ENCODE peak calls at places on chromosome 11, in five cellular contexts. O, Q, Z, X and R are unnamed samples.

GRCh38 chr11:59368238-59369022 is 9.7 kb downstream of the OR5AN1 start:
- DNase-seq in X (no peak), Z (no peak), Q (no peak), O (no peak), R (no peak)

GRCh38 chr11:61524446-61524845 is 15.9 kb downstream of the LRRC10B start:
- DNase-seq in Z (no peak), Q (no peak), X (no peak), O (no peak), R (no peak)

GRCh38 chr11:57641426-57641825 is 8.3 kb downstream of the YPEL4 start:
- DNase-seq in Z (peak; percentile 78), Q (no peak), O (peak; percentile 47), X (peak; percentile 62), R (peak; percentile 69)

GRCh38 chr11:128587415-128587814 is at the start of gene ETS1:
- DNase-seq in Z (peak; percentile 7), X (no peak), Q (no peak), O (no peak), R (no peak)

GRCh38 chr11:73384871-73385692 is 8.9 kb downstream of the RELT start:
- DNase-seq in Q (peak; percentile 69), Z (no peak), X (peak; percentile 73), O (no peak), R (no peak)

GRCh38 chr11:88282789-88283188 is 54.7 kb downstream of the CTSC start:
- DNase-seq in O (no peak), Q (no peak), X (no peak), Z (no peak), R (no peak)

GRCh38 chr11:15141381-15141780 is 26.7 kb downstream of the INSC start:
- DNase-seq in Z (no peak), X (no peak), Q (no peak), O (no peak), R (no peak)

GRCh38 chr11:82873919-82874333 is 26.3 kb downstream of the PRCP start:
- DNase-seq in X (no peak), O (no peak), Q (no peak), Z (no peak), R (no peak)

GRCh38 chr11:87840786-87841185 is 334.5 kb downstream of the RAB38 start:
- DNase-seq in Z (no peak), O (no peak), Q (no peak), X (no peak), R (no peak)

GRCh38 chr11:67282155-67282875 is 6.8 kb upstream of the ANKRD13D start:
- DNase-seq in Q (no peak), X (no peak), O (no peak), Z (no peak), R (no peak)

GRCh38 chr11:131511794-131512193 is 141.4 kb downstream of the NTM start:
- DNase-seq in Q (no peak), O (peak; percentile 27), Z (no peak), X (peak; percentile 30), R (no peak)

GRCh38 chr11:1227551-1228182 is 4.8 kb downstream of the MUC5B start:
- DNase-seq in X (peak; percentile 9), Z (no peak), Q (no peak), O (no peak), R (no peak)

GRCh38 chr11:63851354-63851753 is 12.4 kb downstream of the MARK2 start:
- DNase-seq in Z (no peak), X (no peak), O (no peak), Q (no peak), R (no peak)

GRCh38 chr11:91981995-91982394 is 242.6 kb upstream of the FAT3 start:
- DNase-seq in Q (no peak), Z (peak; percentile 4), X (no peak), O (no peak), R (peak; percentile 88)

GRCh38 chr11:87128372-87128771 is 90.6 kb downstream of the TMEM135 start:
- DNase-seq in O (peak; percentile 59), X (no peak), Q (no peak), Z (no peak), R (no peak)

GRCh38 chr11:86099727-86100320 is 30.9 kb upstream of the PICALM start:
- DNase-seq in O (peak; percentile 34), X (no peak), Q (no peak), Z (no peak), R (peak; percentile 71)

DNA sequence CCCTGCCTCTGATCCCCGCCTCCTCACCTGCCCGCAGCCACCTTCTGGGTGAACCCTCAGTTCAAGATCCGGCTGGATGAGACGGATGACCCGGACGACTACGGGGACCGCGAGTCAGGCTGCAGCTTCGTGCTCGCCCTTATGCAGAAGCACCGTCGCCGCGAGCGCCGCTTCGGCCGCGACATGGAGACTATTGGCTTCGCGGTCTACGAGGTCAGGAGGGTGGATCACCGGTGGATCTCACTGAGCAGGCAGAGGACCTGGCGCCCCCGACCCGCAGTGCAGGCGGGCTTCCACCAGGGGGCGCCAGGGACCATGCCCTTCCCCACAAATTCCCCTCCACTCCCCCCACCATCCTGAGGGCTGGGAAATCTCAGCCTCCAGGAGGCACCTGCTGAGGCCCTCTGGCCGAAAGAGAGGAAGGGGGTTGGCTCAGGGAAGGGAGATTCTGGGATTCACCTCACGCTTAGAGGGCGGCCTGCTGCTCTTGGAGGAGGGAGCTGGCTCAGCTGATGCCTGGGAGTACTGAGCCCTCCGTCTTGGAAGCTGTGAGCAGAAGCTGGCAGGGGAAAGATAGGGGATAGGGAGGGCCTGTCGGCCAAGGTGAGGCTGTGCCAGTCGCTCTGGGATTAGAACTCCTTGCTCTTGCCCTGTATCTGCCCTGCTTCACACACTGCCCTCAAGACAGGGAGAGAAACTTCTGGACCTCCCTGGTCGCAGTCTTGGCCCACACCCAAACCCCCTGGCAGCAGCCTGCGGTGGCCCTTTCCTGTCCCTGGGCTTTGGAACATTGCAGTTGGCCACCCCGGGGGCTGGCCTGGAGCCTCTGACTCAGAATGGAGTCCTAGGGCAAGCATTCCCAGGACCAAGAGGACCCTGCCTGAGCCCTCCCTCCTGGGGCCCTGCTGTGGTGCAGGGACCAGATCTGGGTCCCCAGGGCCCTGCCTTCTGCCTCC is 23.2 kb downstream of the CAPN1 start:
- DNase-seq in Q (no peak), Z (peak; percentile 81), O (peak; percentile 37), X (peak; percentile 85), R (peak; percentile 13)
- TF ChIP-seq BHLHE40 in Q (no peak), Z (no peak), O (no peak), X (no peak), R (no peak)

GRCh38 chr11:2990617-2991476 is 1.3 kb downstream of the NAP1L4 start:
- DNase-seq in Z (peak; percentile 25), Q (no peak), O (peak; percentile 77), X (peak; percentile 39), R (no peak)
- TF ChIP-seq POLR2A in Z (no peak), Q (peak; percentile 77), O (peak; percentile 59), X (no peak), R (no peak)

DNA sequence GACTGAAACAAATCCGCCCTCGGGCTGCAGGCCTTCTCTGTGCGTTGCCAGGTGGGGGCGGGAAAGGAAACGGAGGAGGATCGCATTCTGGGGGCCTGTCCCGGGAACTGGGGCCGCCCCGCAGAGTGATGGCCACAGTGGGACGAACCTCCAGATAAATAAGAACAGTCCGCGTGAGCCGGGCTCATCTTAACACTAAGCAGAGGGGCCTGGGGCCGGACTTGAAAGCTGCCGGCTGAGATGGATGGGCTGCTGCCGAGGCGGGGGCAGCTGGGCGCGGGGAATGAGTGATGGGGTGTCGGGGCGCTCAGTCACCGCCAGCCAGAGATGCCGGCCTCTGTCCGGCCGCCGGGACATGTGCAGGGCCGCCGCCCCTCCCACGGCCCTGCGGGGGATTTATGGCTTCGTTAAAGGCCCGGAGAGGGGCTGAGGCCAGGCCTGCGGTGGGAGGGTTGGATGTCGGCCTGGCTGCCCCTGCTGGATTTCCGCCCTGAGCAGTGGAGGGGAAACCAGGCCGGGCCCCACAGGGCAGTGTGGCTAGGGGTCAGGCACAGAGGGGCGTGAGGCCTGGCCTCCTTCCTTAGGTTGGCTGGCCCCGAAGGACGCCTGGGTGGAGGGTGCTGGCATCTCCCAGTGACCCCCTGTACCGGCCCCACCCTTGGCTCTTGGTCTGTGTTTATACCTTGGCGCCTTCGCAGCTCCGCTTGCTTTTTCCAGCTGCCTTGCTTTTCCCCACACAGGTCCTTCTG is 45.3 kb upstream of the CD82 start:
- DNase-seq in O (no peak), X (no peak), Q (no peak), Z (no peak), R (no peak)
- TF ChIP-seq CEBPB in O (no peak), X (no peak), Q (no peak), Z (no peak), R (no peak)

DNA sequence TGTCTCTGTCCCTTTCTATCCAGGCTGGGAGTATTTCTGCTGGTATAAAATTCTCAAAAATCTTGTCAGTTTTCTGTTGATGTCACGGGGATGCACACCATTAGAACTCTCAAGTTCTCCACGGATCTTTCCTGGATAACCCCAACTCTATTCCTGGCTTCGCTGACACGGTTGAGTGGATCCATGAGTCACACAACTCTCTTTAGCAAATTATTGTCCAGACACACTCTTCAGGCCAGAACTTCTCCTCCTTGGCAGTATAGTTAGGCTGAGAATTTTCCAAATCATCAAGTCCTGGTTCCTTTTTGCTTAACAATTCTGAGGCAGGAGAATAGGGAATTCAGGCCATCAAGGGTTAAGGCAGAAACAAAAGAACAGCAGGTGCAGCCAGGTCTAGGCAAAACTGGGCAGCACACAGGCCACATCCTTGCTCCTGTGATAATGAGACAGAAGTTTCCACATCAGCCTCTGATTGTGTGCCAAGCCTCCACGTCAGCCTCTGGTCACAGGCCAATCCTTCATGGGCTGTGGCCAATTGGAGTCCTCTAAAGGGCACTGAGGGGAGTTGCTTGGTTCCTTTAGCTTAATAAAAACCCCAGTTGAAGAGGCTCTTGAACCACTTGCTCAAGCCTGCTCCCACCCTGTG is 5.7 kb upstream of the ACAT1 start:
- DNase-seq in Z (peak; percentile 24), O (no peak), X (no peak), Q (no peak), R (peak; percentile 89)
- TF ChIP-seq BHLHE40 in Z (no peak), O (no peak), X (no peak), Q (no peak), R (no peak)

DNA sequence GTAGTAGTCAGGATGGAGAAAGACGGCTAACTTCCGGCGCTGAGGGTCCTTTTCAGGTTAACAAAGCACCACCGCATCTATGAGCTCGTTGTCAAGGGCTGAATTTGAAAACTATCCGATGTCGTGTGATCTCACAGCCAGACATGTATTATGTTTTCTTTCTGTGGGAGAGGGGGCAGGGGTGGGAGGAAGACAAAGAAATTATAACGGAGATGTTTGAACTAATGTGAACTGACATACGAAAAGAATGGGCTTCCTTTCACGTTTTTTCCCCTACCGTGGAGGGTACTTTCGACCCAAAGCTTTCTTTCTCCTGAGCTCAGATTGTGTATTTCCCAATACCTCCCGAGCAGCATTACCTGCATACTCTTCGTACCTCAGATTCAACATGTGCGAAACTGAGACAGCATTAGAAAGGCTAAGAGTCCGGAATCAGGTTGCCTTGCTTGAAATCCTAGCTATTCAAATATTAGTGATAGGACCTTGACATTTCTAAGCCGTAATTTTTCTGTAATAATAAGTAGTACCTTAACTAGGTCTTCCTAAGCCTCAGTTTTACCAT is 696 bp upstream of the PAK1 start:
- DNase-seq in Q (no peak), Z (no peak), O (no peak), X (no peak), R (no peak)
- TF ChIP-seq POLR2A in Q (no peak), Z (no peak), O (no peak), X (no peak), R (no peak)

GRCh38 chr11:112453601-112454577 is 193.2 kb upstream of the PLET1 start:
- DNase-seq in Q (no peak), X (peak; percentile 70), Z (peak; percentile 25), O (peak; percentile 29), R (peak; percentile 12)
- TF ChIP-seq CEBPB in Q (no peak), X (no peak), Z (no peak), O (no peak), R (no peak)